ENCODE peak calls at places on chromosomes 2 and 18, in four cellular contexts. V is hepatocyte, P is neural progenitor cell, M is HepG2. I is an unnamed sample.

GRCh38 chr2:175926272-175926671 is 75.8 kb downstream of the LNPK start:
- DNase-seq in P (no peak), M (no peak), V (no peak), I (no peak)

GRCh38 chr2:168192839-168193616 is 54.4 kb downstream of the STK39 start:
- DNase-seq in V (no peak), M (no peak), P (no peak), I (peak; percentile 48)

GRCh38 chr2:69012310-69013122 is 463 bp upstream of the ANTXR1 start:
- DNase-seq in M (peak; percentile 66), V (peak; percentile 76), P (peak; percentile 3), I (peak; percentile 88)

GRCh38 chr2:232329716-232330067 is 48.9 kb upstream of the ALPP start:
- DNase-seq in M (no peak), P (no peak), V (no peak), I (no peak)

GRCh38 chr18:604771-605170 is 8.0 kb downstream of the CLUL1 start:
- DNase-seq in P (no peak), V (no peak), M (peak; percentile 7), I (no peak)

GRCh38 chr2:48728827-48729226 is 26.7 kb downstream of the LHCGR start:
- DNase-seq in M (no peak), P (no peak), V (no peak), I (no peak)

GRCh38 chr2:38465789-38466127 is 88.7 kb upstream of the ATL2 start:
- DNase-seq in P (peak; percentile 50), M (peak; percentile 75), V (peak; percentile 43), I (peak; percentile 48)

GRCh38 chr2:148533004-148533403 is 111.5 kb upstream of the EPC2 start:
- DNase-seq in P (no peak), M (no peak), V (no peak), I (no peak)

GRCh38 chr2:26619096-26619495 is 22.1 kb downstream of the CIB4 start:
- DNase-seq in M (no peak), P (no peak), V (no peak), I (no peak)

GRCh38 chr18:45250479-45250878 is 364.8 kb upstream of the SLC14A2 start:
- DNase-seq in M (no peak), P (no peak), V (no peak), I (no peak)

GRCh38 chr2:121902171-121902591 is 146.7 kb downstream of the TSN start:
- DNase-seq in M (no peak), P (peak; percentile 23), V (no peak), I (peak; percentile 90)

GRCh38 chr2:202529389-202529788 is 105.4 kb upstream of the FAM117B start:
- DNase-seq in P (no peak), M (no peak), V (no peak), I (peak; percentile 7)

GRCh38 chr2:86383844-86384243 is 46.4 kb upstream of the REEP1 start:
- DNase-seq in P (no peak), M (no peak), V (no peak), I (no peak)

GRCh38 chr18:56068030-56068671 is 480.2 kb upstream of the TCF4 start:
- DNase-seq in V (no peak), M (no peak), P (no peak), I (no peak)

GRCh38 chr2:101362777-101363176 is 24.5 kb downstream of the CREG2 start:
- DNase-seq in V (no peak), P (no peak), M (no peak), I (no peak)

GRCh38 chr2:85057236-85057635 is 76.0 kb upstream of the TCF7L1 start:
- DNase-seq in V (no peak), P (no peak), M (no peak), I (no peak)

GRCh38 chr2:128319773-128320608 is 1.3 kb upstream of the HS6ST1 start:
- DNase-seq in V (no peak), M (no peak), P (no peak), I (peak; percentile 70)

GRCh38 chr2:39128919-39129391 is 8.1 kb upstream of the SOS1 start:
- DNase-seq in V (no peak), M (peak; percentile 70), P (no peak), I (no peak)

GRCh38 chr2:96651793-96652192 is 9.2 kb downstream of the FER1L5 start:
- DNase-seq in P (no peak), V (no peak), M (no peak), I (no peak)

GRCh38 chr2:36963106-36963505 is 3.2 kb downstream of the STRN start:
- DNase-seq in V (peak; percentile 26), M (no peak), P (no peak), I (no peak)

GRCh38 chr2:196372811-196373664 is 201.7 kb upstream of the STK17B start:
- DNase-seq in V (peak; percentile 8), M (no peak), P (no peak), I (no peak)

GRCh38 chr2:154402138-154402714 is 296.3 kb upstream of the KCNJ3 start:
- DNase-seq in V (peak; percentile 47), P (peak; percentile 39), M (peak; percentile 53), I (peak; percentile 74)

GRCh38 chr2:16324971-16325612 is 340.5 kb downstream of the CYRIA start:
- DNase-seq in M (no peak), P (no peak), V (peak; percentile 42), I (no peak)

GRCh38 chr2:241237949-241238371 is 49.5 kb downstream of the ANO7 start:
- DNase-seq in M (no peak), V (no peak), P (no peak), I (no peak)

GRCh38 chr2:149020432-149020851 is 18.1 kb upstream of the LYPD6B start:
- DNase-seq in V (peak; percentile 80), M (peak; percentile 73), P (no peak), I (no peak)

GRCh38 chr18:46574000-46574739 is 82.8 kb downstream of the LOXHD1 start:
- DNase-seq in V (no peak), P (no peak), M (no peak), I (no peak)

GRCh38 chr18:9530226-9531009 is 55.1 kb downstream of the RALBP1 start:
- DNase-seq in P (no peak), M (no peak), V (no peak), I (no peak)

GRCh38 chr2:17717666-17718065 is 35.9 kb downstream of the SMC6 start:
- DNase-seq in V (no peak), M (no peak), P (no peak), I (no peak)

GRCh38 chr18:45006934-45007333 is 326.2 kb downstream of the SETBP1 start:
- DNase-seq in P (no peak), M (no peak), V (no peak), I (no peak)

GRCh38 chr18:21598726-21599584 is 1.5 kb downstream of the ESCO1 start:
- DNase-seq in M (peak; percentile 71), P (no peak), V (peak; percentile 32), I (no peak)

GRCh38 chr18:12236934-12237832 is 17.0 kb upstream of the CIDEA start:
- DNase-seq in V (peak; percentile 84), M (peak; percentile 24), P (peak; percentile 83), I (peak; percentile 75)

GRCh38 chr2:230849633-230850357 is 14.9 kb upstream of the ITM2C start:
- DNase-seq in P (peak; percentile 77), M (peak; percentile 40), V (peak; percentile 43), I (peak; percentile 31)

GRCh38 chr2:127681288-127681771 is 6.0 kb upstream of the LIMS2 start:
- DNase-seq in M (no peak), V (no peak), P (no peak), I (no peak)

DNA sequence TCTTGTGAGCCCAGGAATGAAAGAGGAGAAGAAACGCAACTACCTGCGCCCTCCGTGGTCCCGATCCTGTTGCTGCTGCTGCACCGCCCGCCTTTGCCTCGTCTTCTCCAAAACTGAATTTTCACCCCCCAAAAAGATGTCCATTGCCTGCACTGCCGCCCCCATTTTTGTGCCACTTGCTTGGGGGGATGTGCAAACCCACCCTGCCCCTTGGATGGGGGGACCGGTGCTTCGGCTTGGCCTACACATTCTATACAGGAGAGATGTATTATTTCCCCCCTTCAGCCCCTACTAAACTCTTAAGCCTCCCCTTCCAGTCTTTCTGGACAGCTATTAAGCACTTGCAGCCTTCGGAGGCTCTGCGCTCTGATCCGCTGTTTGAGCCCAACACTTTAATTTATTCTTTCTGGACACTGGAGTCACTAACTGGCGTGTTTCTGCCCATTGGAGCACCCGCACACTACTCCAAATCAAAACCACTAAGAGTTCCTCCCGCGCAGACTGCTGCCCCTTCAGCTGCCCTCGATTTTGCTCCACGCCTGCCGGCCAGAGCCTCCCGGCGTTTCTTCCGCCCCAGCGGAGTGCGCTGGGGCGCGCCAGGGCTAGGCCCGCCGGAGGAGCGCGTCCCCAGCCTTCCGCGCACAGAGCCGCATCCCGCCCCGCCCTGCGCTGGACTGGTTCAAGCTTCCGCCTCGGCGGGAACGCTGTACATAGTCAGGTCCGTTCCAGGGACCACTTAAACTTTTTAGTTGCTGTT is 5.9 kb downstream of the OTX1 start:
- DNase-seq in V (peak; percentile 28), M (no peak), P (peak; percentile 90), I (no peak)
- TF ChIP-seq EZH2 in V (no peak), M (no peak), P (peak; percentile 24), I (no peak)

GRCh38 chr2:240069846-240070245 is 16.5 kb upstream of the OR6B3 start:
- DNase-seq in P (no peak), V (no peak), M (no peak), I (no peak)

GRCh38 chr2:240066489-240066888 is 13.2 kb upstream of the OR6B3 start:
- DNase-seq in V (no peak), M (no peak), P (no peak), I (no peak)

GRCh38 chr2:240070907-240071306 is 17.6 kb upstream of the OR6B3 start:
- DNase-seq in V (no peak), M (no peak), P (no peak), I (no peak)

GRCh38 chr2:240064898-240065297 is 11.6 kb upstream of the OR6B3 start:
- DNase-seq in M (no peak), V (no peak), P (no peak), I (no peak)

GRCh38 chr2:240068193-240068592 is 14.9 kb upstream of the OR6B3 start:
- DNase-seq in P (no peak), M (no peak), V (no peak), I (no peak)
- H3K4me1 ChIP-seq in P (no peaks in the 10 kb centered on the region), M (no peaks in the 10 kb centered on the region), V (no peaks in the 10 kb centered on the region), I (no peaks in the 10 kb centered on the region)

GRCh38 chr2:217643814-217644301 is 358.9 kb downstream of the TNS1 start:
- DNase-seq in P (peak; percentile 63), M (no peak), V (peak; percentile 25), I (no peak)
- H3K27ac ChIP-seq in P (peak overlapping the region; percentile 66), M (no peak overlapping the region), V (peak overlapping the region; percentile 72), I (no peak overlapping the region)

DNA sequence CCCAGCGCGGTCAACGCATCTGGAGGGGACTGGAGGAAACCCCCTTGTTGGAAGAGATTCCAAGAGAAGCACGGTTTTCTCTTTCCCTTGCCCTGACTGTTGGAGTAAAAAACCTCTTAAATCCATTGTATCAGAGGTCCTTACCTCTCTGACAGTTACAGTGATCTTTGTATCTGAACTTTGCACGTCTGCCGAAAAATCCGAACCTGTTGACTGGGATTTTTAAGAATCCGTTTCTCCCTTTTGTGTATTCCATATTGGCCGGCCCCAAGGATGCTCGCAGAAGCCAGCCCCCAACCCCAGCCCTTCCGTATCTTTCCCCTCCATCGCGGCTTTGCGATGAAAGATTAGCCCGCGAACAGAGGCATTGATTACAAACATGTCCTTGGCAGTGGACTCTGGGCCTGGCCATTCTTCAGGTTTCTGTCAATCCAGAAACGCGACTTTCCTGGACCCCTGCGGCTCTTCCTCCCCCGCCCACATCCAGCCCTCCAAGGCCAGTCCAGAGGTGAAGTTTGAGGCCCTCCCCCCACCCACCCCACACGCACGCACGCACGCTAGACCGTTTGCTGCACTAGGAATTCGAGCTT is 4.6 kb upstream of the DLX1 start:
- DNase-seq in P (peak; percentile 37), V (no peak), M (no peak), I (no peak)
- TF ChIP-seq EZH2 in P (peak; percentile 42), V (peak; percentile 61), M (no peak), I (no peak)

GRCh38 chr2:134435505-134435904 is 181.6 kb downstream of the MGAT5 start:
- DNase-seq in P (no peak), M (no peak), V (no peak), I (no peak)
- H3K4me1 ChIP-seq in P (peaks cover 19% of the 10 kb centered on the region), M (peaks cover 54% of the 10 kb centered on the region), V (peaks cover 35% of the 10 kb centered on the region), I (no peaks in the 10 kb centered on the region)

I was measured in A673.